ENCODE peak calls at places on chromosomes 4 and X, in five cellular contexts. N is dermis blood vessel endothelial cell; X is activated naive CD4-positive, alpha-beta T cell treated with anti-CD3 and anti-CD28 coated beads, Interleukin-2, amount 50 U/mL, for 16 hours; F is adipocyte; B is EL. S is an unnamed sample.

GRCh38 chrX:154486396-154487207 is at the start of gene UBL4A:
- DNase-seq in N (peak), X (peak), F (peak), B (peak), S (peak)

GRCh38 chrX:51837926-51838325 is 55.5 kb upstream of the MAGED1 start:
- DNase-seq in N (peak), X (no peak), F (peak), B (peak), S (peak)

GRCh38 chr4:170395773-170396172 is 306.0 kb upstream of the AADAT start:
- DNase-seq in N (no peak), X (no peak), F (no peak), B (no peak), S (no peak)

GRCh38 chrX:85111347-85111746 is 107.7 kb downstream of the APOOL start:
- DNase-seq in N (peak), X (no peak), F (peak), B (peak), S (peak)

GRCh38 chr4:142480244-142480643 is 365.9 kb downstream of the INPP4B start:
- DNase-seq in N (no peak), X (no peak), F (peak), B (peak), S (peak)

GRCh38 chr4:183721207-183722081 is 62.4 kb downstream of the TRAPPC11 start:
- DNase-seq in N (peak), X (peak), F (peak), B (peak), S (peak)

GRCh38 chr4:166980419-166980818 is 253.9 kb downstream of the SPOCK3 start:
- DNase-seq in N (no peak), X (no peak), F (no peak), B (no peak), S (no peak)

GRCh38 chrX:63250253-63250868 is 100.8 kb downstream of the SPIN4 start:
- DNase-seq in N (peak), X (peak), F (peak), B (peak), S (peak)

GRCh38 chr4:56311299-56311975 is 75.9 kb downstream of the AASDH start:
- DNase-seq in N (no peak), X (no peak), F (no peak), B (no peak), S (no peak)

GRCh38 chr4:134936014-134936413 is 734.4 kb upstream of the PABPC4L start:
- DNase-seq in N (no peak), X (no peak), F (no peak), B (no peak), S (no peak)

GRCh38 chrX:29470029-29470428 is 745.3 kb upstream of the MAGEB2 start:
- DNase-seq in N (no peak), X (no peak), F (peak), B (no peak), S (peak)

GRCh38 chr4:41428941-41429669 is 108.9 kb upstream of the LIMCH1 start:
- DNase-seq in N (no peak), X (no peak), F (no peak), B (no peak), S (no peak)

GRCh38 chr4:173014113-173014558 is 154.5 kb upstream of the GALNT7 start:
- DNase-seq in N (peak), X (no peak), F (peak), B (peak), S (peak)

GRCh38 chr4:113760094-113760851 is 1.3 kb downstream of the CAMK2D start:
- DNase-seq in N (peak), X (peak), F (peak), B (peak), S (peak)

GRCh38 chrX:120251471-120252011 is 929 bp downstream of the ZBTB33 start:
- DNase-seq in N (peak), X (peak), F (peak), B (peak), S (peak)

GRCh38 chrX:34365482-34365881 is 233.4 kb upstream of the FAM47A start:
- DNase-seq in N (peak), X (no peak), F (peak), B (peak), S (peak)

GRCh38 chr4:31645211-31645610 is 925.0 kb downstream of the PCDH7 start:
- DNase-seq in N (no peak), X (no peak), F (no peak), B (no peak), S (peak)

GRCh38 chr4:1009647-1010521 is 1.5 kb upstream of the FGFRL1 start:
- DNase-seq in N (peak), X (peak), F (peak), B (peak), S (peak)

GRCh38 chr4:38482696-38483095 is 181.3 kb upstream of the KLF3 start:
- DNase-seq in N (no peak), X (no peak), F (no peak), B (no peak), S (no peak)

S was measured in fibroblast of the aortic adventitia.